ENCODE peak calls at places on chromosome 21, in six cellular contexts. One of them, this sample, is unnamed.

GRCh38 chr21:31665397-31665796 is 5.9 kb downstream of the SOD1 start:
- DNase-seq in choroid plexus epithelial cell: peak
- DNase-seq in foreskin fibroblast: peak
- DNase-seq in left ventricle myocardium inferior: no peak
- DNase-seq in testis: no peak
- DNase-seq in fibroblast of the aortic adventitia: peak
- DNase-seq in this sample: no peak

GRCh38 chr21:27406297-27407009 is 439.6 kb upstream of the ADAMTS5 start:
- DNase-seq in left ventricle myocardium inferior: no peak
- DNase-seq in testis: no peak
- DNase-seq in foreskin fibroblast: peak
- DNase-seq in choroid plexus epithelial cell: peak
- DNase-seq in fibroblast of the aortic adventitia: peak
- DNase-seq in this sample: no peak

GRCh38 chr21:26850116-26850643 is 5.0 kb upstream of the ADAMTS1 start:
- DNase-seq in fibroblast of the aortic adventitia: peak
- DNase-seq in choroid plexus epithelial cell: peak
- DNase-seq in left ventricle myocardium inferior: no peak
- DNase-seq in testis: no peak
- DNase-seq in foreskin fibroblast: peak
- DNase-seq in this sample: no peak

GRCh38 chr21:43207043-43207315 is 38.2 kb downstream of the CRYAA start:
- DNase-seq in foreskin fibroblast: no peak
- DNase-seq in testis: no peak
- DNase-seq in fibroblast of the aortic adventitia: no peak
- DNase-seq in choroid plexus epithelial cell: no peak
- DNase-seq in left ventricle myocardium inferior: no peak
- DNase-seq in this sample: no peak

GRCh38 chr21:18760247-18760646 is 356.7 kb upstream of the TMPRSS15 start:
- DNase-seq in foreskin fibroblast: no peak
- DNase-seq in left ventricle myocardium inferior: no peak
- DNase-seq in fibroblast of the aortic adventitia: no peak
- DNase-seq in choroid plexus epithelial cell: no peak
- DNase-seq in testis: no peak
- DNase-seq in this sample: no peak

GRCh38 chr21:17051054-17051453 is 461.8 kb upstream of the CXADR start:
- DNase-seq in fibroblast of the aortic adventitia: no peak
- DNase-seq in testis: no peak
- DNase-seq in choroid plexus epithelial cell: no peak
- DNase-seq in foreskin fibroblast: peak
- DNase-seq in left ventricle myocardium inferior: no peak
- DNase-seq in this sample: no peak

GRCh38 chr21:33821580-33822322 is 93.9 kb downstream of the ATP5PO start:
- DNase-seq in choroid plexus epithelial cell: peak
- DNase-seq in foreskin fibroblast: no peak
- DNase-seq in testis: no peak
- DNase-seq in left ventricle myocardium inferior: no peak
- DNase-seq in fibroblast of the aortic adventitia: no peak
- DNase-seq in this sample: no peak

GRCh38 chr21:25370311-25370744 is 237.0 kb downstream of the MRPL39 start:
- DNase-seq in testis: no peak
- DNase-seq in left ventricle myocardium inferior: no peak
- DNase-seq in fibroblast of the aortic adventitia: peak
- DNase-seq in choroid plexus epithelial cell: peak
- DNase-seq in foreskin fibroblast: peak
- DNase-seq in this sample: peak

GRCh38 chr21:15978158-15978805 is 248.5 kb downstream of the USP25 start:
- DNase-seq in left ventricle myocardium inferior: no peak
- DNase-seq in foreskin fibroblast: no peak
- DNase-seq in fibroblast of the aortic adventitia: peak
- DNase-seq in choroid plexus epithelial cell: peak
- DNase-seq in testis: no peak
- DNase-seq in this sample: peak

GRCh38 chr21:46194374-46195334 is 10.4 kb upstream of the SPATC1L start:
- DNase-seq in left ventricle myocardium inferior: peak
- DNase-seq in choroid plexus epithelial cell: no peak
- DNase-seq in testis: peak
- DNase-seq in fibroblast of the aortic adventitia: no peak
- DNase-seq in foreskin fibroblast: no peak
- DNase-seq in this sample: no peak

GRCh38 chr21:43578677-43579313 is 80.5 kb downstream of the HSF2BP start:
- DNase-seq in choroid plexus epithelial cell: peak
- DNase-seq in fibroblast of the aortic adventitia: peak
- DNase-seq in left ventricle myocardium inferior: no peak
- DNase-seq in foreskin fibroblast: no peak
- DNase-seq in testis: no peak
- DNase-seq in this sample: no peak

GRCh38 chr21:45982758-45983731 is 1.5 kb downstream of the COL6A1 start:
- DNase-seq in fibroblast of the aortic adventitia: no peak
- DNase-seq in choroid plexus epithelial cell: no peak
- DNase-seq in testis: no peak
- DNase-seq in foreskin fibroblast: peak
- DNase-seq in left ventricle myocardium inferior: peak
- DNase-seq in this sample: no peak

GRCh38 chr21:32364387-32364786 is 28.4 kb downstream of the URB1 start:
- DNase-seq in fibroblast of the aortic adventitia: peak
- DNase-seq in foreskin fibroblast: no peak
- DNase-seq in left ventricle myocardium inferior: peak
- DNase-seq in choroid plexus epithelial cell: peak
- DNase-seq in testis: peak
- DNase-seq in this sample: no peak

GRCh38 chr21:36461277-36461917 is 18.5 kb downstream of the CLDN14 start:
- DNase-seq in foreskin fibroblast: no peak
- DNase-seq in testis: no peak
- DNase-seq in left ventricle myocardium inferior: no peak
- DNase-seq in fibroblast of the aortic adventitia: no peak
- DNase-seq in choroid plexus epithelial cell: no peak
- DNase-seq in this sample: no peak

GRCh38 chr21:14591882-14592281 is 45.8 kb upstream of the SAMSN1 start:
- DNase-seq in left ventricle myocardium inferior: no peak
- DNase-seq in fibroblast of the aortic adventitia: peak
- DNase-seq in testis: peak
- DNase-seq in foreskin fibroblast: no peak
- DNase-seq in choroid plexus epithelial cell: peak
- DNase-seq in this sample: no peak

GRCh38 chr21:26513212-26513611 is 59.9 kb downstream of the CYYR1 start:
- DNase-seq in fibroblast of the aortic adventitia: peak
- DNase-seq in testis: no peak
- DNase-seq in choroid plexus epithelial cell: peak
- DNase-seq in left ventricle myocardium inferior: no peak
- DNase-seq in foreskin fibroblast: peak
- DNase-seq in this sample: no peak

GRCh38 chr21:32562915-32563314 is 22.4 kb downstream of the TCP10L start:
- DNase-seq in testis: no peak
- DNase-seq in foreskin fibroblast: peak
- DNase-seq in choroid plexus epithelial cell: no peak
- DNase-seq in left ventricle myocardium inferior: no peak
- DNase-seq in fibroblast of the aortic adventitia: peak
- DNase-seq in this sample: no peak

GRCh38 chr21:34179204-34179935 is 106.0 kb downstream of the MRPS6 start:
- DNase-seq in choroid plexus epithelial cell: no peak
- DNase-seq in foreskin fibroblast: no peak
- DNase-seq in left ventricle myocardium inferior: no peak
- DNase-seq in fibroblast of the aortic adventitia: no peak
- DNase-seq in testis: no peak
- DNase-seq in this sample: no peak

GRCh38 chr21:27423906-27424595 is 457.2 kb upstream of the ADAMTS5 start:
- DNase-seq in foreskin fibroblast: peak
- DNase-seq in left ventricle myocardium inferior: no peak
- DNase-seq in fibroblast of the aortic adventitia: peak
- DNase-seq in testis: no peak
- DNase-seq in choroid plexus epithelial cell: peak
- DNase-seq in this sample: no peak

GRCh38 chr21:29296452-29296851 is 2.3 kb upstream of the BACH1 start:
- DNase-seq in left ventricle myocardium inferior: no peak
- DNase-seq in testis: no peak
- DNase-seq in choroid plexus epithelial cell: no peak
- DNase-seq in foreskin fibroblast: no peak
- DNase-seq in fibroblast of the aortic adventitia: no peak
- DNase-seq in this sample: no peak
- H3K4me3 ChIP-seq in left ventricle myocardium inferior: no peak
- H3K4me3 ChIP-seq in testis: no peak
- H3K4me3 ChIP-seq in choroid plexus epithelial cell: no peak
- H3K4me3 ChIP-seq in foreskin fibroblast: no peak
- H3K4me3 ChIP-seq in fibroblast of the aortic adventitia: no peak
- H3K4me3 ChIP-seq in this sample: no peak

GRCh38 chr21:41663805-41664788 is 102.8 kb downstream of the RIPK4 start:
- DNase-seq in foreskin fibroblast: peak
- DNase-seq in testis: no peak
- DNase-seq in choroid plexus epithelial cell: peak
- DNase-seq in left ventricle myocardium inferior: no peak
- DNase-seq in fibroblast of the aortic adventitia: no peak
- DNase-seq in this sample: no peak
- TF ChIP-seq CTCF in foreskin fibroblast: no peak
- TF ChIP-seq CTCF in testis: no peak
- TF ChIP-seq CTCF in choroid plexus epithelial cell: no peak
- TF ChIP-seq CTCF in left ventricle myocardium inferior: no peak
- TF ChIP-seq CTCF in fibroblast of the aortic adventitia: no peak
- TF ChIP-seq CTCF in this sample: no peak

GRCh38 chr21:44704636-44705001 is 6.8 kb downstream of the TSPEAR start:
- DNase-seq in left ventricle myocardium inferior: no peak
- DNase-seq in fibroblast of the aortic adventitia: no peak
- DNase-seq in foreskin fibroblast: no peak
- DNase-seq in testis: peak
- DNase-seq in choroid plexus epithelial cell: no peak
- DNase-seq in this sample: no peak

GRCh38 chr21:44706706-44707615 is 4.4 kb downstream of the TSPEAR start:
- DNase-seq in foreskin fibroblast: no peak
- DNase-seq in choroid plexus epithelial cell: no peak
- DNase-seq in left ventricle myocardium inferior: no peak
- DNase-seq in fibroblast of the aortic adventitia: no peak
- DNase-seq in testis: no peak
- DNase-seq in this sample: no peak

GRCh38 chr21:44708213-44708865 is 3.0 kb downstream of the TSPEAR start:
- DNase-seq in left ventricle myocardium inferior: no peak
- DNase-seq in testis: no peak
- DNase-seq in foreskin fibroblast: no peak
- DNase-seq in fibroblast of the aortic adventitia: no peak
- DNase-seq in choroid plexus epithelial cell: no peak
- DNase-seq in this sample: no peak

GRCh38 chr21:44703731-44704635 is 7.0 kb downstream of the KRTAP10-12 start:
- DNase-seq in choroid plexus epithelial cell: no peak
- DNase-seq in foreskin fibroblast: no peak
- DNase-seq in left ventricle myocardium inferior: no peak
- DNase-seq in fibroblast of the aortic adventitia: no peak
- DNase-seq in testis: peak
- DNase-seq in this sample: no peak

GRCh38 chr21:44706026-44706705 is 5.2 kb downstream of the TSPEAR start:
- DNase-seq in foreskin fibroblast: no peak
- DNase-seq in fibroblast of the aortic adventitia: no peak
- DNase-seq in testis: peak
- DNase-seq in left ventricle myocardium inferior: no peak
- DNase-seq in choroid plexus epithelial cell: no peak
- DNase-seq in this sample: no peak
- H3K4me3 ChIP-seq in foreskin fibroblast: no peak
- H3K4me3 ChIP-seq in fibroblast of the aortic adventitia: no peak
- H3K4me3 ChIP-seq in testis: no peak
- H3K4me3 ChIP-seq in left ventricle myocardium inferior: no peak
- H3K4me3 ChIP-seq in choroid plexus epithelial cell: no peak
- H3K4me3 ChIP-seq in this sample: no peak

DNA sequence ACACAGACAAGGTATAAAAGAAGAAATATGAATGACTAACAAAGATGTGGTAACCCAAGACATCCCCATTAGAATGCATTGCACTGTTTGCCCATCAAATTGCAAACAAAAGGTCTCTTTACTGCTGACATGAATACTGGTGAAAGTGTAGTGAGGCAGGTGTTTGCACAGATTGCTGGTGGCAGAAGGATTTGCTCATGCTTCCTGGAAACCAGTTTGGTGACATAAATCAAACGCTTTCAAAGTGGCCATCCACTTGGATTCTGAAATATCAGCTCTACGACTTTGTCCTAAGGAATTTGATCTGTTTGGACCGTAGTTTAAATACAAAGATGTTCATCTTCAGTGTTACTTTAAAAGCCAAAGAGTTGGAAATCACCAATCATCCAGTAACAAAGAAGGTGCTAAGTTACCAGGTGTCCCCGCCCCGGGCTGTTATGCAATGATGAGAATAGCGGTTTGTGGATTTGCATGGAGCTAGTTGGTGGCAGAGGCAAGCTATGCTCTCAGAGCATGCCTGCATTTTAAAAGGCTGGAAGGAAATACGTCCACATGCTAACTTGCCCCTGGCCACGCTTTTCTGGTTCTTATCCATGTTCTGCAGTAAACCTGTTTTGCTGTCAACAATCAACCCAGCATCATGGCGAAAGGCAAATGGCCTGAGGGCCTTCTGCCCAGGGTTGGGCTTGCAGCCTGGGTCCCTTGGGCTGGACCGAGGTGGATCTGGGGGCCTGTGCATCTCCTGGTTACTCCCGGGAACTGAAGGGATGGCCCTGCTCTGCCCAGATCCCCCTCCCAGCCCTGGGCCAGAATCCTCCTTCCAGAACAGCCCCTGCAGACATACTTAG is 49.2 kb downstream of the UMODL1 start:
- DNase-seq in left ventricle myocardium inferior: no peak
- DNase-seq in fibroblast of the aortic adventitia: no peak
- DNase-seq in foreskin fibroblast: no peak
- DNase-seq in choroid plexus epithelial cell: no peak
- DNase-seq in testis: no peak
- DNase-seq in this sample: no peak
- TF ChIP-seq CTCF in left ventricle myocardium inferior: no peak
- TF ChIP-seq CTCF in fibroblast of the aortic adventitia: no peak
- TF ChIP-seq CTCF in foreskin fibroblast: no peak
- TF ChIP-seq CTCF in choroid plexus epithelial cell: no peak
- TF ChIP-seq CTCF in testis: no peak
- TF ChIP-seq CTCF in this sample: no peak